ENCODE peak calls at places on chromosomes 12 and 14, in six cellular contexts. B is GM12865; U is mammary epithelial cell; S is H4; V is effector CD4-positive, alpha-beta T cell; W is stimulated activated CD4-positive, alpha-beta T cell treated with anti-CD3 and anti-CD28 coated beads, Interleukin-1b, Interleukin-23, amount 100 ng/mL, for 24 hours. Z is an unnamed sample.

GRCh38 chr12:113048716-113049127 is 7.8 kb upstream of the DTX1 start:
- DNase-seq in B (peak), W (peak), S (peak), V (peak), U (peak), Z (peak)

GRCh38 chr12:106074706-106075392 is 63.9 kb downstream of the NUAK1 start:
- DNase-seq in U (no peak), S (peak), B (no peak), W (no peak), V (no peak), Z (peak)

GRCh38 chr12:26156201-26156871 is 31.5 kb upstream of the BHLHE41 start:
- DNase-seq in W (no peak), U (no peak), S (no peak), B (peak), V (no peak), Z (no peak)

GRCh38 chr14:21978184-21978998 is 304.8 kb upstream of the OR4E1 start:
- DNase-seq in S (peak), V (peak), W (peak), B (peak), U (peak), Z (peak)

GRCh38 chr12:46787496-46788055 is 38.2 kb downstream of the SLC38A4 start:
- DNase-seq in S (no peak), V (no peak), U (no peak), W (no peak), B (no peak), Z (no peak)

GRCh38 chr12:127401005-127401404 is 866.0 kb upstream of the TMEM132C start:
- DNase-seq in B (no peak), W (no peak), V (no peak), S (no peak), U (peak), Z (no peak)

GRCh38 chr12:96710127-96710745 is 196.8 kb upstream of the NEDD1 start:
- DNase-seq in V (no peak), W (no peak), U (no peak), B (no peak), S (no peak), Z (no peak)

GRCh38 chr12:76337583-76337982 is 10.6 kb downstream of the BBS10 start:
- DNase-seq in S (no peak), W (no peak), V (no peak), U (no peak), B (no peak), Z (no peak)

GRCh38 chr12:27566159-27566558 is 42.2 kb downstream of the PPFIBP1 start:
- DNase-seq in S (no peak), U (no peak), W (no peak), V (no peak), B (no peak), Z (no peak)

Z was measured in Caki2.